ENCODE peak calls at places on chromosomes 1 and 21, in seven cellular contexts. T is neural progenitor cell, Y is DND-41, G is body of pancreas, N is right cardiac atrium, B is cardiac muscle cell, V is GM23338. O is an unnamed sample.

GRCh38 chr1:161085165-161085564 is 4.2 kb downstream of the NECTIN4 start:
- DNase-seq in B (no peak), T (peak; percentile 25), N (no peak), G (no peak), Y (no peak), V (no peak), O (no peak)

GRCh38 chr21:32748529-32748928 is 20.7 kb upstream of the SYNJ1 start:
- DNase-seq in N (no peak), Y (no peak), B (no peak), G (no peak), T (no peak), V (no peak), O (no peak)

GRCh38 chr1:174519845-174520244 is 72.1 kb downstream of the GPR52 start:
- DNase-seq in Y (no peak), N (peak; percentile 46), B (no peak), G (no peak), T (no peak), V (no peak), O (no peak)

GRCh38 chr1:230426246-230427101 is at the start of gene PGBD5:
- DNase-seq in T (peak; percentile 95), N (peak; percentile 89), Y (peak; percentile 72), V (peak; percentile 86), B (peak; percentile 92), G (peak; percentile 84), O (peak; percentile 4)

GRCh38 chr1:22503721-22504410 is 52.2 kb downstream of the ZBTB40 start:
- DNase-seq in T (no peak), Y (no peak), N (no peak), G (no peak), V (no peak), B (no peak), O (no peak)

GRCh38 chr1:183159960-183160359 is 26.1 kb upstream of the LAMC2 start:
- DNase-seq in Y (no peak), B (no peak), G (peak; percentile 51), N (no peak), V (no peak), T (no peak), O (no peak)

GRCh38 chr1:234865171-234866006 is 255.4 kb upstream of the IRF2BP2 start:
- DNase-seq in T (no peak), Y (no peak), G (no peak), N (no peak), V (no peak), B (no peak), O (no peak)

GRCh38 chr1:43273708-43274107 is 3.9 kb downstream of the TMEM125 start:
- DNase-seq in Y (no peak), T (no peak), B (no peak), V (no peak), G (no peak), N (no peak), O (no peak)

GRCh38 chr1:226239421-226239820 is 16.0 kb downstream of the MIXL1 start:
- DNase-seq in B (no peak), N (no peak), V (no peak), T (no peak), G (no peak), Y (no peak), O (no peak)

GRCh38 chr1:23664837-23665795 is 26.5 kb upstream of the RPL11 start:
- DNase-seq in B (peak; percentile 66), G (no peak), T (peak; percentile 57), V (peak; percentile 70), N (no peak), Y (no peak), O (no peak)

GRCh38 chr21:21002137-21002536 is 3.9 kb downstream of the NCAM2 start:
- DNase-seq in T (no peak), G (no peak), V (no peak), N (no peak), Y (no peak), B (no peak), O (no peak)

GRCh38 chr1:22508991-22509390 is 54.3 kb upstream of the EPHA8 start:
- DNase-seq in T (no peak), V (no peak), B (no peak), G (no peak), N (no peak), Y (no peak), O (no peak)

GRCh38 chr1:94240822-94241221 is 3.4 kb upstream of the ARHGAP29 start:
- DNase-seq in N (no peak), B (peak; percentile 48), T (peak; percentile 42), V (peak; percentile 42), G (no peak), Y (peak; percentile 33), O (no peak)

GRCh38 chr1:30693820-30694219 is 29.6 kb downstream of the MATN1 start:
- DNase-seq in V (no peak), T (no peak), G (no peak), Y (no peak), B (no peak), N (no peak), O (no peak)

GRCh38 chr1:30691480-30691879 is 31.9 kb downstream of the MATN1 start:
- DNase-seq in T (no peak), Y (no peak), B (no peak), V (no peak), G (no peak), N (no peak), O (no peak)

GRCh38 chr1:30692201-30692947 is 31.0 kb downstream of the MATN1 start:
- DNase-seq in T (no peak), N (no peak), V (no peak), B (no peak), Y (no peak), G (no peak), O (no peak)

GRCh38 chr1:30693366-30693765 is 30.0 kb downstream of the MATN1 start:
- DNase-seq in T (no peak), G (no peak), B (no peak), Y (no peak), N (no peak), V (no peak), O (no peak)

GRCh38 chr1:30692948-30693301 is 30.5 kb downstream of the MATN1 start:
- DNase-seq in V (no peak), B (no peak), Y (no peak), N (no peak), G (no peak), T (no peak), O (no peak)
- H3K4me3 ChIP-seq in V (no peak overlapping the region), B (no peak overlapping the region), Y (no peak overlapping the region), N (no peak overlapping the region), G (no peak overlapping the region), T (no peak overlapping the region), O (no peak overlapping the region)

DNA sequence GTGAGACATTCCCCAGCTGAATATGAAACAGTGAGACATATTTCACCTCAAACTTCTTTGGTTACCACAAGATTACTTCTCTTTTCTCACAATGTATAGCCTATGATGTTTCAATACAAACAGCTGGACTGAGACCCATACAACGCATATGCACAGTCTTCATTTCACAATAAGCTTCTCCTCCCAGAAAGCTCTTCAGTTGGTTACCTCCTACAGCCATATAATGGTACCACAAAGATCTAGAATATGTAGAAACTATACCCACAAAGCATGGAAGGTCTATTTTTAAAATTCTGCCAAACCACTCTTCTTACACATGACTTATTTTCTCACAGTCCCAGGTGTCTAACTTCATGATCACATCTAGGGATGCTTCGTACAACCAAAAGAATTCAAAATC is 70.8 kb downstream of the JAK1 start:
- DNase-seq in T (no peak), V (no peak), G (no peak), Y (no peak), N (no peak), B (no peak), O (no peak)
- H3K4me1 ChIP-seq in T (peaks cover 7% of the 10 kb centered on the region), V (peaks cover 37% of the 10 kb centered on the region), G (peaks cover 70% of the 10 kb centered on the region), Y (no peaks in the 10 kb centered on the region), N (peaks cover 29% of the 10 kb centered on the region), B (peaks cover 19% of the 10 kb centered on the region), O (peaks cover 82% of the 10 kb centered on the region)

GRCh38 chr1:206769331-206769731 is 1.2 kb upstream of the IL19 start:
- DNase-seq in T (no peak), V (no peak), G (no peak), B (no peak), Y (peak; percentile 83), N (no peak), O (peak; percentile 49)
- H3K27me3 ChIP-seq in T (no peaks in the 10 kb centered on the region), V (no peaks in the 10 kb centered on the region), G (no peaks in the 10 kb centered on the region), B (no peaks in the 10 kb centered on the region), Y (no peaks in the 10 kb centered on the region), N (no peaks in the 10 kb centered on the region), O (no peaks in the 10 kb centered on the region)

GRCh38 chr1:68746378-68746777 is 249.5 kb upstream of the DEPDC1 start:
- DNase-seq in Y (no peak), B (no peak), T (no peak), G (no peak), V (no peak), N (no peak), O (no peak)
- H3K4me3 ChIP-seq in Y (no peak overlapping the region), B (no peak overlapping the region), T (no peak overlapping the region), G (no peak overlapping the region), V (no peak overlapping the region), N (no peak overlapping the region), O (no peak overlapping the region)

GRCh38 chr21:41612674-41613250 is 104.8 kb upstream of the TMPRSS2 start:
- DNase-seq in B (peak; percentile 65), T (peak; percentile 84), Y (peak; percentile 68), G (peak; percentile 71), N (peak; percentile 91), V (peak; percentile 78), O (no peak)

GRCh38 chr21:41615613-41616012 is 107.7 kb upstream of the TMPRSS2 start:
- DNase-seq in Y (no peak), G (no peak), N (no peak), V (no peak), T (no peak), B (no peak), O (no peak)

GRCh38 chr21:41613421-41613998 is 105.6 kb upstream of the TMPRSS2 start:
- DNase-seq in N (no peak), G (no peak), B (no peak), T (no peak), V (no peak), Y (no peak), O (no peak)

GRCh38 chr21:41616063-41616591 is 108.2 kb upstream of the TMPRSS2 start:
- DNase-seq in T (no peak), V (no peak), Y (no peak), B (no peak), N (no peak), G (no peak), O (no peak)

DNA sequence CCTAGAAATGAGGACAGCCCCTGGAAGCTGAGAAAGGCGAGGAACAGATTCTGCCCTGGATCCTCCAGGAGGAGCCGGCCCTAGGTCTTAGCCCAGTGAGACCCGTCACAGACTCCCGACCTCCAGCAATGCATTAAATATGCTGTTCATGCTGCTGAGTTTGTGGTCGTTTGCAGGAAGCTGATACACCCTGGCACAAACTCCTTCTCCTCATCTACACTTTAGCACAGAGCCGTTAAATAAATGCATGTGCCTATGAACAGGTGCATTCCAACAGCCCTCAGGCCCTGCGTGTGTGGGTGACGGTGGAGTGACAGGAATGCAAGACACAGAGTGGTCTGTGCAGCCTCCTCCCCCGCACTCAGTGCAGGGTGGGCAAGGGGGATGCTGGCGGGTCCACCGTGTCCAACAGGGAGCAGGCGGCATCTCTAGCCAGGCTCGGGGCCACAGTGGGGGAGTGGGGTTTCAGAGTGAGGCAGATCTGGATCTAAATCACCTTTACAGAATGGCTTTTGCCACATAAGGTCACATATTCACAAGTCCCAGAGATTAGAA is 106.6 kb upstream of the TMPRSS2 start:
- DNase-seq in B (no peak), V (no peak), T (no peak), N (no peak), Y (peak; percentile 51), G (no peak), O (no peak)
- H3K4me1 ChIP-seq in B (no peaks in the 10 kb centered on the region), V (peaks cover 12% of the 10 kb centered on the region), T (peaks cover 7% of the 10 kb centered on the region), N (peaks cover 1% of the 10 kb centered on the region), Y (peaks cover 52% of the 10 kb centered on the region), G (peaks cover 21% of the 10 kb centered on the region), O (no peaks in the 10 kb centered on the region)

O was measured in CD8-positive, alpha-beta T cell.